ENCODE peak calls at places on chromosomes 7 and 10, in five cellular contexts. Y is ecto neural progenitor cell, G is left ventricle myocardium inferior, J is neural progenitor cell, I is heart left ventricle. X is an unnamed sample.
A peak's percentile ranks its signal among the peaks of the same experiment; 100 is the strongest.

GRCh38 chr7:140639366-140640053 is 1.1 kb downstream of the DENND2A start:
- DNase-seq in J (peak; percentile 49), I (peak; percentile 74), Y (peak; percentile 57), G (no peak), X (no peak)

GRCh38 chr10:112082134-112082533 is 101.4 kb downstream of the GPAM start:
- DNase-seq in I (peak; percentile 34), Y (no peak), G (peak; percentile 16), J (no peak), X (no peak)

GRCh38 chr7:36777855-36778254 is 53.6 kb upstream of the AOAH start:
- DNase-seq in Y (no peak), J (no peak), G (no peak), I (no peak), X (no peak)

GRCh38 chr7:98864726-98865420 is 4.9 kb downstream of the TMEM130 start:
- DNase-seq in G (no peak), I (no peak), J (no peak), Y (no peak), X (no peak)

GRCh38 chr7:102286237-102287081 is at the start of gene SH2B2:
- DNase-seq in Y (peak; percentile 81), G (peak; percentile 78), J (peak; percentile 87), I (peak; percentile 75), X (peak; percentile 81)

GRCh38 chr10:93999401-93999851 is 5.7 kb downstream of the PLCE1 start:
- DNase-seq in I (peak; percentile 58), Y (peak; percentile 50), J (peak; percentile 14), G (peak; percentile 52), X (no peak)

GRCh38 chr7:17301491-17302101 is 3.1 kb downstream of the AHR start:
- DNase-seq in I (peak; percentile 45), G (no peak), Y (no peak), J (peak; percentile 43), X (peak; percentile 11)

GRCh38 chr7:144822223-144822622 is 13.6 kb downstream of the TPK1 start:
- DNase-seq in G (no peak), Y (no peak), J (no peak), I (no peak), X (no peak)

GRCh38 chr7:44066111-44066460 is 719 bp upstream of the PGAM2 start:
- DNase-seq in Y (no peak), J (no peak), G (no peak), I (no peak), X (no peak)

GRCh38 chr10:70715853-70716795 is 43.8 kb downstream of the ADAMTS14 start:
- DNase-seq in Y (no peak), I (peak; percentile 26), J (peak; percentile 50), G (no peak), X (no peak)

GRCh38 chr10:132563485-132564248 is 26.1 kb downstream of the INPP5A start:
- DNase-seq in I (no peak), J (no peak), G (no peak), Y (no peak), X (peak; percentile 75)

GRCh38 chr10:128210215-128211063 is 84.2 kb upstream of the MKI67 start:
- DNase-seq in I (peak; percentile 76), G (peak; percentile 77), Y (peak; percentile 80), J (peak; percentile 60), X (peak; percentile 58)

X was measured in GM06990.